ENCODE peak calls at places on chromosomes 12 and 14, in four cellular contexts. W, D, Z and V are unnamed samples.
A peak's percentile ranks its signal among the peaks of the same experiment; 100 is the strongest.

GRCh38 chr14:105430535-105430934 is 10.9 kb downstream of the MTA1 start:
- DNase-seq in W (no peak), D (peak; percentile 83), Z (no peak), V (peak; percentile 86)

GRCh38 chr12:57782608-57783465 is at the start of gene TSFM:
- DNase-seq in W (peak; percentile 99), D (peak; percentile 79), Z (peak; percentile 97), V (peak; percentile 77)

GRCh38 chr14:102930753-102931579 is 8.5 kb downstream of the AMN start:
- DNase-seq in W (peak; percentile 27), D (peak; percentile 38), Z (no peak), V (peak; percentile 34)

GRCh38 chr12:58711968-58712367 is 208.3 kb downstream of the LRIG3 start:
- DNase-seq in W (no peak), D (no peak), Z (no peak), V (no peak)

GRCh38 chr12:92608418-92609091 is 94.2 kb upstream of the PLEKHG7 start:
- DNase-seq in W (no peak), D (no peak), Z (no peak), V (no peak)

GRCh38 chr12:108713471-108713870 is 17.8 kb downstream of the CORO1C start:
- DNase-seq in W (no peak), D (no peak), Z (no peak), V (no peak)

GRCh38 chr14:75044322-75044721 is 6.9 kb downstream of the MLH3 start:
- DNase-seq in W (no peak), D (peak; percentile 67), Z (no peak), V (peak; percentile 47)

GRCh38 chr12:123571343-123571813 is 13.0 kb upstream of the TMED2 start:
- DNase-seq in W (peak; percentile 44), D (no peak), Z (no peak), V (no peak)

GRCh38 chr12:126353604-126354003 is 1288.4 kb downstream of the AACS start:
- DNase-seq in W (no peak), D (no peak), Z (no peak), V (no peak)

GRCh38 chr12:30796508-30796780 is 41.7 kb upstream of the CAPRIN2 start:
- DNase-seq in W (peak; percentile 32), D (peak; percentile 75), Z (peak; percentile 53), V (no peak)